ENCODE peak calls at places on chromosomes 7 and 10, in four cellular contexts. Q, R, L and H are unnamed samples. For H3K4me1, the result is how much of the 10 kb centered on the place peaks cover.

GRCh38 chr7:22378199-22378961 is 21.4 kb upstream of the RAPGEF5 start:
- DNase-seq in Q (no peak), R (no peak), L (no peak), H (no peak)

GRCh38 chr10:70756710-70757360 is 28.3 kb downstream of the TBATA start:
- DNase-seq in Q (no peak), R (no peak), L (no peak), H (peak)

GRCh38 chr10:69061305-69062161 is 26.4 kb upstream of the SRGN start:
- DNase-seq in Q (peak), R (no peak), L (no peak), H (no peak)

GRCh38 chr7:80593869-80594587 is 44.4 kb upstream of the CD36 start:
- DNase-seq in Q (peak), R (no peak), L (no peak), H (peak)

GRCh38 chr7:11290859-11291258 is 317.2 kb downstream of the PHF14 start:
- DNase-seq in Q (no peak), R (no peak), L (no peak), H (no peak)

GRCh38 chr10:35739998-35740397 is 97.9 kb upstream of the FZD8 start:
- DNase-seq in Q (no peak), R (no peak), L (no peak), H (no peak)

GRCh38 chr10:24446739-24447138 is 237.8 kb downstream of the KIAA1217 start:
- DNase-seq in Q (no peak), R (no peak), L (no peak), H (peak)

GRCh38 chr10:69491611-69492010 is 40.3 kb downstream of the TSPAN15 start:
- DNase-seq in Q (no peak), R (no peak), L (no peak), H (peak)

GRCh38 chr10:87552248-87552914 is 47.7 kb downstream of the MINPP1 start:
- DNase-seq in Q (no peak), R (no peak), L (no peak), H (no peak)

GRCh38 chr10:44014644-44015250 is 366.1 kb upstream of the ZNF32 start:
- DNase-seq in Q (no peak), R (no peak), L (no peak), H (no peak)

GRCh38 chr7:157620616-157621015 is 283.8 kb downstream of the DNAJB6 start:
- DNase-seq in Q (no peak), R (no peak), L (no peak), H (no peak)

GRCh38 chr10:71482620-71483019 is 85.9 kb downstream of the CDH23 start:
- DNase-seq in Q (no peak), R (no peak), L (no peak), H (no peak)

GRCh38 chr10:49083256-49083655 is 32.1 kb downstream of the VSTM4 start:
- DNase-seq in Q (peak), R (no peak), L (no peak), H (no peak)

GRCh38 chr7:112495820-112496462 is 15.2 kb downstream of the LSMEM1 start:
- DNase-seq in Q (peak), R (peak), L (peak), H (peak)

DNA sequence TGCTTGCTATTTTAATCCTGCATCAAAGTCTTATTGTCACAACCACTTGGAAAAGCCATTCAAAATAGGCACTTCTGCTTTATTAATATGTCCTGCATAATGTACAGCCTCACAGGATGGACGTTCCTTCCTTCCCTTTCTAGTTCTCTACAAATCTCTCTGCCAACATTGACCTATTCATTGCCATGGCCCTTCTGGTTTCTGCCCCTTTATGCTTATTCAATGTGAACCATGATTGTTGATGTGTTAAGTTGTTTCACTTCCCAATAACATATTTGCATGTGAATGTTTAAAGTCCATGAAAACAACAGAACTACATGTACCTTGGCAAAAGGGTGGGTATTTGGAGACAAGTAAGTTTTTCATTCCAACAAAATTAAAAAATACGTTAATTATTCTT is 45.7 kb downstream of the COL28A1 start:
- DNase-seq in Q (no peak), R (no peak), L (no peak), H (no peak)
- H3K4me3 ChIP-seq in Q (no peak), R (no peak), L (no peak), H (no peak)

GRCh38 chr10:7523656-7524055 is 112.8 kb upstream of the SFMBT2 start:
- DNase-seq in Q (no peak), R (no peak), L (no peak), H (no peak)
- H3K4me1 ChIP-seq in Q (under half), R (under half), L (under half), H (under half)

GRCh38 chr7:2405601-2406345 is 2.4 kb downstream of the CHST12 start:
- DNase-seq in Q (no peak), R (peak), L (no peak), H (no peak)

GRCh38 chr7:2403718-2404648 is 572 bp downstream of the CHST12 start:
- DNase-seq in Q (peak), R (peak), L (peak), H (peak)

GRCh38 chr7:2403014-2403717 is at the start of gene CHST12:
- DNase-seq in Q (peak), R (peak), L (peak), H (peak)

GRCh38 chr7:2405201-2405600 is 1.8 kb downstream of the CHST12 start:
- DNase-seq in Q (no peak), R (no peak), L (no peak), H (no peak)

GRCh38 chr7:2404714-2405119 is 1.3 kb downstream of the CHST12 start:
- DNase-seq in Q (no peak), R (peak), L (no peak), H (no peak)
- H3K27ac ChIP-seq in Q (peak), R (peak), L (no peak), H (no peak)

GRCh38 chr7:8176370-8177081 is 85.4 kb downstream of the ICA1 start:
- DNase-seq in Q (no peak), R (peak), L (no peak), H (no peak)
- H3K4me3 ChIP-seq in Q (no peak), R (peak), L (no peak), H (no peak)

DNA sequence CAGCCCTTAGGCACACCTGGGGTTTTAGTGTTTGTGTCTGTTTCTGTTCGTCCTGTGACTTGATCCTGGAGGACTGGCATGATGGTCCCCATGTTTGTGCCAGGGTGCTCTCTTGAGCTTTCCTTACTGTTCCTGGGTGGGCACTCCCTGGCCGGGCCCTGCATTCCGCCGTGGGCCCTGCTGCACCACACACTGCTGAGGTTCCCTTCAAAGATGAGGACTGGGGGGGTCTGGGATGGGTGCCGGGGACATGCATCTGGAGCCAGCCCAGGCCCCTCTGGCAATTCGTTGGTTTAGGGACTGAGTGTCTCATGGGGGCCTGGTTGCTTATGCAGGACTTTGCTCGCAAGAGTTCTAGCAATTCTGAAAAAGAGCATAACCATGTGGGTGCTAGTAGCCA is 4.7 kb downstream of the AGAP3 start:
- DNase-seq in Q (no peak), R (no peak), L (no peak), H (no peak)
- H3K4me1 ChIP-seq in Q (under half), R (under half), L (under half), H (under half)

GRCh38 chr7:128937271-128937646 is 468 bp upstream of the IRF5 start:
- DNase-seq in Q (no peak), R (no peak), L (no peak), H (no peak)
- H3K27ac ChIP-seq in Q (no peak), R (no peak), L (no peak), H (no peak)

DNA sequence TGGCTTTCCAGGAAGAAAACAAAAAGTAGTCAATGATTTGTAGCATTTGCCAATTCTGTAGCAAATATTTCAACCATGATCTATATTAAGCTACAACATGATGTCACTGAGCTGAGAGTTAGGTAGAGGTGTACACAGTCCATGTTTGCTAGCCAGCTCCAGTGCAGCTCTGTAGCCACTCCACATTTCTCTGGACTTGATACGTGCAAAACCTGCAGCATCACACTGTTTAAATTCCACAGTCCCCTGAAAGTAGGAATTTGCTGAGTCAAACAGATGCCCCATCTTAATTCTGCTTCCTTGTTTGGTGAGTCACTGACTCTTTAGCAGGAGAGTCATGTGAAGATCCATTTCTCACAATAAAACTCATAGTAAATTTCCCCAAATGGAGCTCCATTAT is 89.8 kb upstream of the LRRTM3 start:
- DNase-seq in Q (no peak), R (no peak), L (no peak), H (no peak)
- H3K4me3 ChIP-seq in Q (no peak), R (no peak), L (no peak), H (no peak)

DNA sequence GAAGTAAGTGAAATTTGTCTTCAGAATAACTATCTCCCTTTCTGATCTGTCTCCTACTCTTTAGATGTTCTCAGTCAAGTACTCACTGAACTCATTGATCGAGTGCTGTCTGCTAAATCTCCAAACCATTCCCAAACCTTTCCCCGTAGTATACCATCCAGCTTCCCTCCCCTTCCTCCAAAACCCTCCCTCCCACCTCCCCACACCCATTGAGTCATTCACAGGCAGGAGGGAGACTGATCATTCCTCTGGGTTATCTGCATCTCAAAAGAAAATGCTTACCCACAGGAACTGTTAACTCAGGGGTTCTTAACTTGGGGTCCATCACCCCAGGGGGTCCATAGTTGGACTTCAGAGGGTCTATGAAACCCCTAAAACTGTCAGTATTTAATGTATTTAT is 37.4 kb downstream of the GOT1 start:
- DNase-seq in Q (no peak), R (no peak), L (no peak), H (no peak)
- H3K4me1 ChIP-seq in Q (under half), R (under half), L (under half), H (under half)

GRCh38 chr10:63515002-63515763 is 6.0 kb upstream of the REEP3 start:
- DNase-seq in Q (no peak), R (peak), L (no peak), H (peak)
- H3K27ac ChIP-seq in Q (peak), R (no peak), L (peak), H (peak)